ENCODE peak calls at places on chromosomes 4 and X, in six cellular contexts. D is GM23248, R is upper lobe of left lung, M is fibroblast of lung, K is aorta, V is psoas muscle. U is an unnamed sample.

GRCh38 chrX:22171287-22172060 is 101.2 kb upstream of the CBLL2 start:
- DNase-seq in D (no peak), R (no peak), M (no peak), K (no peak), V (no peak), U (no peak)

GRCh38 chrX:140715787-140716186 is 6.2 kb downstream of the LINC00632 start:
- DNase-seq in D (no peak), R (no peak), M (peak; percentile 84), K (no peak), V (no peak), U (no peak)

GRCh38 chr4:152014280-152014679 is 253.5 kb upstream of the GATB start:
- DNase-seq in D (no peak), R (no peak), M (no peak), K (no peak), V (no peak), U (no peak)

GRCh38 chr4:22416403-22416802 is 99.5 kb downstream of the ADGRA3 start:
- DNase-seq in D (no peak), R (no peak), M (peak; percentile 4), K (no peak), V (no peak), U (no peak)

GRCh38 chrX:48578661-48579128 is 4.4 kb downstream of the RBM3 start:
- DNase-seq in D (no peak), R (no peak), M (no peak), K (no peak), V (no peak), U (no peak)

GRCh38 chrX:106999002-106999975 is 723 bp downstream of the MORC4 start:
- DNase-seq in D (peak; percentile 77), R (peak; percentile 45), M (peak; percentile 61), K (peak; percentile 82), V (peak; percentile 43), U (peak; percentile 47)

GRCh38 chr4:3766791-3767561 is 791 bp downstream of the ADRA2C start:
- DNase-seq in D (no peak), R (no peak), M (no peak), K (peak; percentile 85), V (no peak), U (no peak)

GRCh38 chrX:139844163-139844562 is 88.7 kb downstream of the ATP11C start:
- DNase-seq in D (no peak), R (no peak), M (no peak), K (no peak), V (no peak), U (no peak)

GRCh38 chr4:94063084-94063483 is 144.6 kb upstream of the SMARCAD1 start:
- DNase-seq in D (no peak), R (no peak), M (no peak), K (no peak), V (no peak), U (no peak)

GRCh38 chrX:103310592-103311400 is at the start of gene BEX2:
- DNase-seq in D (peak; percentile 40), R (peak; percentile 86), M (peak; percentile 42), K (peak; percentile 81), V (peak; percentile 42), U (no peak)

GRCh38 chr4:24878256-24879016 is 34.4 kb downstream of the CCDC149 start:
- DNase-seq in D (no peak), R (no peak), M (no peak), K (no peak), V (no peak), U (no peak)
- H3K4me1 ChIP-seq in D (no peaks in the 10 kb centered on the region), R (no peaks in the 10 kb centered on the region), M (no peaks in the 10 kb centered on the region), K (peaks cover 2% of the 10 kb centered on the region), V (no peaks in the 10 kb centered on the region), U (no peaks in the 10 kb centered on the region)

GRCh38 chr4:185020863-185021761 is 2.8 kb downstream of the HELT start:
- DNase-seq in D (no peak), R (no peak), M (no peak), K (no peak), V (no peak), U (no peak)
- H3K4me1 ChIP-seq in D (no peaks in the 10 kb centered on the region), R (peaks cover 12% of the 10 kb centered on the region), M (no peaks in the 10 kb centered on the region), K (no peaks in the 10 kb centered on the region), V (peaks cover 36% of the 10 kb centered on the region), U (no peaks in the 10 kb centered on the region)

GRCh38 chr4:153494562-153494961 is 28.4 kb downstream of the TMEM131L start:
- DNase-seq in D (no peak), R (no peak), M (no peak), K (no peak), V (no peak), U (no peak)
- H3K4me1 ChIP-seq in D (peaks cover 25% of the 10 kb centered on the region), R (peaks cover 18% of the 10 kb centered on the region), M (peaks cover 11% of the 10 kb centered on the region), K (peaks cover 6% of the 10 kb centered on the region), V (peaks cover 77% of the 10 kb centered on the region), U (peaks cover 16% of the 10 kb centered on the region)

GRCh38 chr4:118765399-118765798 is 70.5 kb downstream of the SEC24D start:
- DNase-seq in D (peak; percentile 97), R (no peak), M (peak; percentile 98), K (no peak), V (no peak), U (no peak)
- H3K4me1 ChIP-seq in D (peaks cover 51% of the 10 kb centered on the region), R (peaks cover 9% of the 10 kb centered on the region), M (peaks cover 11% of the 10 kb centered on the region), K (peaks cover 7% of the 10 kb centered on the region), V (peaks cover 31% of the 10 kb centered on the region), U (peaks cover 32% of the 10 kb centered on the region)

GRCh38 chr4:89707467-89707866 is 129.5 kb downstream of the SNCA start:
- DNase-seq in D (no peak), R (no peak), M (no peak), K (no peak), V (no peak), U (no peak)
- H3K4me1 ChIP-seq in D (peaks cover 8% of the 10 kb centered on the region), R (no peaks in the 10 kb centered on the region), M (no peaks in the 10 kb centered on the region), K (no peaks in the 10 kb centered on the region), V (no peaks in the 10 kb centered on the region), U (peaks cover 8% of the 10 kb centered on the region)

GRCh38 chr4:40214661-40215418 is 18.0 kb downstream of the RHOH start:
- DNase-seq in D (no peak), R (no peak), M (no peak), K (no peak), V (no peak), U (no peak)
- H3K4me1 ChIP-seq in D (peaks cover 3% of the 10 kb centered on the region), R (no peaks in the 10 kb centered on the region), M (no peaks in the 10 kb centered on the region), K (no peaks in the 10 kb centered on the region), V (no peaks in the 10 kb centered on the region), U (no peaks in the 10 kb centered on the region)

GRCh38 chr4:87036713-87037112 is 101.9 kb downstream of the AFF1 start:
- DNase-seq in D (no peak), R (peak; percentile 77), M (no peak), K (no peak), V (no peak), U (no peak)

GRCh38 chr4:87032884-87033533 is 98.2 kb downstream of the AFF1 start:
- DNase-seq in D (peak; percentile 86), R (no peak), M (peak; percentile 92), K (no peak), V (no peak), U (no peak)

GRCh38 chr4:87035881-87036509 is 101.2 kb downstream of the AFF1 start:
- DNase-seq in D (no peak), R (no peak), M (no peak), K (no peak), V (no peak), U (no peak)

GRCh38 chr4:87033902-87034301 is 99.1 kb downstream of the AFF1 start:
- DNase-seq in D (no peak), R (no peak), M (no peak), K (no peak), V (no peak), U (no peak)

DNA sequence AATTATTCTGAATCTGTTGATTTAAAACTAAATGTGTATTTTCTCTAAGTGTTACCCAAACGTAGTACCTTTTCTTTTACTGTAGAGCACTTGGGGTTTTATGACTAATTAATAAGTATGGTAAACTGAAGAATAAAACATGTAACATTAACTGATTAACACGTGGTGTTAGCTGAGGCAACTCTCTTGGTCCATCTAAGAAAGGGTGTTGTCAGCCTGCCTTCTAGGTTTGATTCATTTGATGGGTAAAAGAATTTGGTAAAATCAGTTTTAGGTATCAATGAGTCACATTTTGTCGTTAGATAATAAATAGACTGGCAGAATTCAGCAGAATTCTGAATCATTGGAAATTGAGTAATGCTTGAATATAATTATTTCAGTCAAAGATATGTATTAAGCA is 99.7 kb downstream of the AFF1 start:
- DNase-seq in D (no peak), R (no peak), M (no peak), K (no peak), V (no peak), U (no peak)
- H3K4me1 ChIP-seq in D (peaks cover 80% of the 10 kb centered on the region), R (peaks cover 93% of the 10 kb centered on the region), M (peaks cover 39% of the 10 kb centered on the region), K (peaks cover 14% of the 10 kb centered on the region), V (peaks cover 99% of the 10 kb centered on the region), U (peaks cover 56% of the 10 kb centered on the region)

DNA sequence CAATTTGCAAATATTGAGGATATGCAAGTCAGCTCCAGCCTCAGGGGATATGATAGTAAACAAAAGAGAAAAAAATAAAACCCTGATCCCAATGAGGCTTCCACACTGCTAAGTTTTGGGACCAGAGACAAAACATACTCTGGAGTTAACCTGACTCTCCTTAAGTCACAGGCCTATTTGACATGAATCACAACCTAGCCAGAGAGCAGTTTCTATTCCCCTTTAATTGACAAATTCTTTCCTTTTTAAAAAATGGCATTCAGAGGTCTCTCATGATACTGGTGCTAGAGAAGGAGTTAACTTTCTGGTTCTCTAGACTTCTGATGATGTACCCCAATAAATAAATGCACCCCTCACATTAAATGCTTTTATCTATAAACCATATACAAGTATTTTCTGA is 8.8 kb downstream of the ACSL1 start:
- DNase-seq in D (no peak), R (no peak), M (no peak), K (no peak), V (no peak), U (no peak)
- H3K4me1 ChIP-seq in D (peaks cover 15% of the 10 kb centered on the region), R (peaks cover 27% of the 10 kb centered on the region), M (peaks cover 4% of the 10 kb centered on the region), K (no peaks in the 10 kb centered on the region), V (peaks cover 74% of the 10 kb centered on the region), U (peaks cover 34% of the 10 kb centered on the region)

DNA sequence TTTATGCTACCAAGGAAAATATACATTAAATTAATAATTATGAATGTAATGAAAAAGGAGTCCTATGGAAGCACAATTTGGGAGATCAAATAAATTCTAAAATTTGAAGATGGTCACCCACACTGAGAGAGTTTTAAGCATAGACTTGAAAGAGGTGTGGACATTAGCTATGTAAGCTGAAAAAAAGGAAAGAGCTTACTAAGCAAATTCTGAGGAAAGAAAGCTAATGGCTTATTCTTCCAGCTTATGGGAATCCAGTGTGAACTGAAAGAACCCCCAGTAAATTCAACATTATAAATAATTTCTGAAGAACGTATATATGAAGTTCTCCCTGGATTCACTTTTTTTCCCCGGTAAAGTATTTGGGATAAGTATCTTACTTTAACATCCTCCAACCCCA is 78.2 kb upstream of the GUCY1A1 start:
- DNase-seq in D (no peak), R (no peak), M (no peak), K (no peak), V (no peak), U (no peak)
- H3K4me1 ChIP-seq in D (peaks cover under 1% of the 10 kb centered on the region), R (no peaks in the 10 kb centered on the region), M (peaks cover 4% of the 10 kb centered on the region), K (no peaks in the 10 kb centered on the region), V (no peaks in the 10 kb centered on the region), U (no peaks in the 10 kb centered on the region)

GRCh38 chr4:26937567-26937966 is 76.9 kb downstream of the STIM2 start:
- DNase-seq in D (no peak), R (no peak), M (no peak), K (no peak), V (no peak), U (no peak)
- H3K4me1 ChIP-seq in D (no peaks in the 10 kb centered on the region), R (peaks cover 6% of the 10 kb centered on the region), M (peaks cover 6% of the 10 kb centered on the region), K (no peaks in the 10 kb centered on the region), V (no peaks in the 10 kb centered on the region), U (no peaks in the 10 kb centered on the region)